ENCODE peak calls at places on chromosomes 16 and 17, in nine cellular contexts. V is ovary, E is adrenal gland, P is A549, U is breast epithelium, K is uterus, J is esophagus squamous epithelium, Q is transverse colon, I is HepG2. C is an unnamed sample. For H3K4me1, the result is how much of the 10 kb centered on the place peaks cover.

GRCh38 chr17:350706-351435 is 1.7 kb downstream of the RPH3AL start:
- DNase-seq in V (peak), E (peak), P (peak), U (peak), K (peak), J (no peak), Q (peak), I (peak), C (peak)

GRCh38 chr16:73697336-73697735 is 599.3 kb upstream of the PSMD7 start:
- DNase-seq in V (no peak), E (no peak), P (no peak), U (no peak), K (no peak), J (no peak), Q (no peak), I (no peak), C (no peak)

GRCh38 chr17:560379-560935 is 154.2 kb downstream of the VPS53 start:
- DNase-seq in V (no peak), E (no peak), P (no peak), U (no peak), K (no peak), J (no peak), Q (no peak), I (no peak), C (peak)

GRCh38 chr17:43758497-43759174 is at the start of gene SOST:
- DNase-seq in V (no peak), E (no peak), P (no peak), U (no peak), K (no peak), J (no peak), Q (no peak), I (no peak), C (no peak)

GRCh38 chr16:88698694-88699045 is 7.5 kb downstream of the RNF166 start:
- DNase-seq in V (no peak), E (no peak), P (no peak), U (no peak), K (no peak), J (no peak), Q (no peak), I (no peak), C (no peak)

GRCh38 chr17:43016216-43016615 is 6.0 kb downstream of the VAT1 start:
- DNase-seq in V (no peak), E (no peak), P (no peak), U (no peak), K (no peak), J (no peak), Q (no peak), I (no peak), C (no peak)

GRCh38 chr16:5580320-5580719 is 482.7 kb upstream of the EEF2KMT start:
- DNase-seq in V (no peak), E (no peak), P (no peak), U (no peak), K (no peak), J (no peak), Q (no peak), I (no peak), C (no peak)

GRCh38 chr17:67995568-67996191 is 589 bp downstream of the C17orf58 start:
- DNase-seq in V (peak), E (no peak), P (no peak), U (no peak), K (peak), J (no peak), Q (peak), I (no peak), C (no peak)

GRCh38 chr16:67504190-67505021 is 21.1 kb upstream of the AGRP start:
- DNase-seq in V (no peak), E (peak), P (peak), U (no peak), K (no peak), J (no peak), Q (peak), I (peak), C (no peak)

GRCh38 chr17:45222994-45223540 is 1.4 kb downstream of the FMNL1 start:
- DNase-seq in V (no peak), E (no peak), P (no peak), U (no peak), K (no peak), J (no peak), Q (no peak), I (no peak), C (no peak)

GRCh38 chr16:85613609-85614337 is 651 bp downstream of the GSE1 start:
- DNase-seq in V (peak), E (peak), P (peak), U (peak), K (peak), J (no peak), Q (peak), I (peak), C (peak)

GRCh38 chr17:38861399-38861843 is 7.9 kb upstream of the RPL23 start:
- DNase-seq in V (no peak), E (no peak), P (peak), U (no peak), K (no peak), J (no peak), Q (no peak), I (peak), C (no peak)

GRCh38 chr17:70271200-70271599 is 101.9 kb downstream of the KCNJ2 start:
- DNase-seq in V (no peak), E (no peak), P (no peak), U (no peak), K (no peak), J (no peak), Q (no peak), I (no peak), C (no peak)

GRCh38 chr16:64269756-64270155 is 852.1 kb downstream of the CDH11 start:
- DNase-seq in V (no peak), E (no peak), P (no peak), U (no peak), K (no peak), J (no peak), Q (no peak), I (no peak), C (no peak)

GRCh38 chr17:39239640-39240314 is 14.0 kb upstream of the STAC2 start:
- DNase-seq in V (no peak), E (no peak), P (peak), U (peak), K (no peak), J (no peak), Q (peak), I (peak), C (no peak)

GRCh38 chr17:17055286-17056166 is 13.3 kb downstream of the MPRIP start:
- DNase-seq in V (no peak), E (peak), P (peak), U (no peak), K (peak), J (no peak), Q (no peak), I (no peak), C (no peak)

GRCh38 chr16:12589676-12590075 is 214.0 kb downstream of the CPPED1 start:
- DNase-seq in V (no peak), E (no peak), P (no peak), U (no peak), K (no peak), J (no peak), Q (no peak), I (no peak), C (no peak)

GRCh38 chr17:28878981-28879380 is 18.6 kb downstream of the FLOT2 start:
- DNase-seq in V (no peak), E (no peak), P (peak), U (no peak), K (no peak), J (no peak), Q (no peak), I (peak), C (no peak)

GRCh38 chr16:53080345-53081031 is 25.7 kb downstream of the CHD9 start:
- DNase-seq in V (peak), E (peak), P (peak), U (peak), K (peak), J (no peak), Q (peak), I (no peak), C (peak)

GRCh38 chr17:1328437-1328836 is 49.0 kb downstream of the TRARG1 start:
- DNase-seq in V (no peak), E (no peak), P (no peak), U (no peak), K (no peak), J (no peak), Q (no peak), I (no peak), C (no peak)

GRCh38 chr16:89823087-89823823 is 5.0 kb upstream of the SPIRE2 start:
- DNase-seq in V (no peak), E (no peak), P (no peak), U (no peak), K (no peak), J (no peak), Q (no peak), I (no peak), C (no peak)

GRCh38 chr16:30382398-30383015 is at the start of gene SEPTIN1:
- DNase-seq in V (no peak), E (no peak), P (no peak), U (no peak), K (no peak), J (no peak), Q (peak), I (no peak), C (no peak)
- H3K4me1 ChIP-seq in V (under half), E (under half), P (under half), U (under half), K (under half), J (under half), Q (under half), I (under half), C (under half)

GRCh38 chr16:60564588-60564987 is 1471.7 kb downstream of the CDH8 start:
- DNase-seq in V (no peak), E (no peak), P (no peak), U (no peak), K (no peak), J (no peak), Q (no peak), I (no peak), C (no peak)
- TF ChIP-seq CTCF in V (no peak), E (no peak), P (no peak), U (no peak), K (no peak), J (no peak), Q (no peak), I (no peak), C (no peak)

GRCh38 chr16:1199342-1200013 is 25.6 kb downstream of the TPSG1 start:
- DNase-seq in V (no peak), E (no peak), P (no peak), U (no peak), K (no peak), J (no peak), Q (no peak), I (no peak), C (no peak)

GRCh38 chr16:1195393-1195666 is 29.7 kb downstream of the TPSG1 start:
- DNase-seq in V (no peak), E (no peak), P (no peak), U (no peak), K (no peak), J (no peak), Q (no peak), I (no peak), C (no peak)

GRCh38 chr16:1198194-1198593 is 26.9 kb downstream of the TPSG1 start:
- DNase-seq in V (no peak), E (no peak), P (no peak), U (no peak), K (no peak), J (no peak), Q (no peak), I (no peak), C (no peak)

GRCh38 chr16:1196494-1196893 is 28.6 kb downstream of the TPSG1 start:
- DNase-seq in V (no peak), E (no peak), P (no peak), U (no peak), K (no peak), J (no peak), Q (no peak), I (no peak), C (no peak)

GRCh38 chr16:1197237-1197866 is 27.7 kb downstream of the TPSG1 start:
- DNase-seq in V (no peak), E (no peak), P (no peak), U (no peak), K (no peak), J (no peak), Q (no peak), I (peak), C (no peak)
- TF ChIP-seq POLR2A in V (no peak), E (no peak), P (no peak), U (no peak), K (no peak), J (no peak), Q (no peak), I (no peak), C (no peak)

GRCh38 chr17:31564883-31565297 is 173.4 kb downstream of the RAB11FIP4 start:
- DNase-seq in V (no peak), E (no peak), P (no peak), U (peak), K (peak), J (no peak), Q (no peak), I (no peak), C (no peak)

GRCh38 chr17:31565652-31566051 is 174.2 kb downstream of the RAB11FIP4 start:
- DNase-seq in V (no peak), E (no peak), P (no peak), U (no peak), K (no peak), J (no peak), Q (no peak), I (no peak), C (no peak)

GRCh38 chr17:31562447-31562846 is 171.0 kb downstream of the RAB11FIP4 start:
- DNase-seq in V (no peak), E (no peak), P (no peak), U (no peak), K (no peak), J (no peak), Q (no peak), I (no peak), C (no peak)

GRCh38 chr17:31566247-31566991 is 174.9 kb downstream of the RAB11FIP4 start:
- DNase-seq in V (no peak), E (no peak), P (no peak), U (no peak), K (no peak), J (no peak), Q (no peak), I (no peak), C (no peak)

GRCh38 chr17:31564291-31564690 is 172.8 kb downstream of the RAB11FIP4 start:
- DNase-seq in V (no peak), E (no peak), P (no peak), U (no peak), K (no peak), J (no peak), Q (no peak), I (no peak), C (no peak)
- H3K4me1 ChIP-seq in V (under half), E (under half), P (under half), U (under half), K (under half), J (under half), Q (half or more), I (half or more), C (under half)

GRCh38 chr16:4316732-4317461 is 1.0 kb downstream of the GLIS2 start:
- DNase-seq in V (peak), E (peak), P (peak), U (no peak), K (peak), J (no peak), Q (peak), I (no peak), C (no peak)

GRCh38 chr16:4316103-4316731 is 350 bp downstream of the GLIS2 start:
- DNase-seq in V (no peak), E (no peak), P (no peak), U (no peak), K (peak), J (no peak), Q (no peak), I (no peak), C (no peak)

GRCh38 chr16:4313563-4314531 is 2.0 kb upstream of the GLIS2 start:
- DNase-seq in V (peak), E (peak), P (peak), U (no peak), K (no peak), J (no peak), Q (peak), I (peak), C (no peak)

GRCh38 chr16:4315185-4316102 is at the start of gene GLIS2:
- DNase-seq in V (peak), E (peak), P (peak), U (no peak), K (peak), J (no peak), Q (peak), I (no peak), C (no peak)

GRCh38 chr16:4314532-4315184 is 1.2 kb upstream of the GLIS2 start:
- DNase-seq in V (peak), E (peak), P (peak), U (no peak), K (no peak), J (no peak), Q (no peak), I (no peak), C (no peak)
- TF ChIP-seq CTCF in V (no peak), E (no peak), P (no peak), U (no peak), K (no peak), J (no peak), Q (no peak), I (no peak), C (no peak)

GRCh38 chr16:54630284-54630967 is 300.2 kb upstream of the IRX5 start:
- DNase-seq in V (no peak), E (no peak), P (no peak), U (no peak), K (no peak), J (no peak), Q (no peak), I (no peak), C (no peak)

GRCh38 chr16:54627616-54628015 is 303.0 kb upstream of the IRX5 start:
- DNase-seq in V (no peak), E (no peak), P (no peak), U (no peak), K (no peak), J (no peak), Q (no peak), I (no peak), C (no peak)

GRCh38 chr16:54632322-54632721 is 298.3 kb upstream of the IRX5 start:
- DNase-seq in V (no peak), E (no peak), P (no peak), U (no peak), K (no peak), J (no peak), Q (no peak), I (no peak), C (no peak)

GRCh38 chr16:54632821-54633220 is 297.8 kb upstream of the IRX5 start:
- DNase-seq in V (no peak), E (no peak), P (no peak), U (no peak), K (no peak), J (no peak), Q (no peak), I (no peak), C (no peak)

DNA sequence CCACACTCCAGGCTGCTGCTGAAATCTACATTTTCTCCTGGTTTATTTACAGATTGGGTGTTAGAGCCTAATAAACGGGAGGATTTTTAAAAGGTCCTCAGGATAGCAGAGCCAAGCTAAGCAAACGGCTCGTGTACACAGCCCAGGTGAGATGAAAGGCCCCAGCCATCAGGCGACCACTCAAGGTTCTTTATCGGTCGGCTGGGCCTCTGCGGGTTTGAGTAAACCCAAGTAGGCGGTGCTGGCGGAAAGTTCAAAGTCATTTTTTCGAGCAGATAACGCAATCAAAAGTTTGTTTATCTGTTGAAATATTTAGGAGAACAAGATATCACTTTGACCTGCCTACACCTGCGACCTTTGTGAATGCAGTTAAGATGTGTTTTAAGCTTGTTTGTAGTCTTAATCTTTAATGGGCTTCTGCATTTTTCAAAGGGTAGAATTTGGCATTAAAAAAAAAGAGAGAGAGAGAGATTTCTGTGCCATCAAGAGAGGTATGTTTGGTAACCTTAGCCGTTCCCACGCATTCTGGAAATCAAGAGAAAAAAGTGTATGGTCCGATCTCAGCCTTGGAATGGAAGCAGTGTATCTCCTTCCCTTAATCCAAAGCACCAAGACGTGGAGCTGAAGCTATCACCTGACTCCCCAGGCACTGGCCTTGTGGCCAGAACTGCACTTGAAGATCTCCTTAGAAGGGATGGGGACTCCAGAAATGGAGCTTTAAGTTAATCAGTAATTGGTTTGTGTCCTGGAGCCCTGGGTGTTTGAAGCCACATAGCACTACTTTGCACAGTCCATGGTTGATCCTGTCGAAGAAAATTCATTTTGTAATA is 301.7 kb upstream of the IRX5 start:
- DNase-seq in V (no peak), E (no peak), P (no peak), U (no peak), K (no peak), J (no peak), Q (no peak), I (peak), C (no peak)
- TF ChIP-seq POLR2A in V (no peak), E (no peak), P (no peak), U (no peak), K (no peak), J (no peak), Q (no peak), I (no peak), C (no peak)

GRCh38 chr17:80786470-80786869 is 205.2 kb upstream of the CHMP6 start:
- DNase-seq in V (no peak), E (no peak), P (no peak), U (no peak), K (no peak), J (no peak), Q (no peak), I (no peak), C (no peak)

GRCh38 chr17:80783461-80783860 is 208.2 kb upstream of the CHMP6 start:
- DNase-seq in V (no peak), E (no peak), P (no peak), U (no peak), K (no peak), J (no peak), Q (no peak), I (no peak), C (no peak)

GRCh38 chr17:80783971-80784370 is 207.7 kb upstream of the CHMP6 start:
- DNase-seq in V (no peak), E (no peak), P (no peak), U (no peak), K (no peak), J (no peak), Q (no peak), I (no peak), C (no peak)

GRCh38 chr17:80786887-80787286 is 204.8 kb upstream of the CHMP6 start:
- DNase-seq in V (no peak), E (no peak), P (no peak), U (no peak), K (no peak), J (no peak), Q (no peak), I (no peak), C (no peak)

GRCh38 chr17:80785477-80786178 is 206.0 kb upstream of the CHMP6 start:
- DNase-seq in V (no peak), E (no peak), P (no peak), U (no peak), K (no peak), J (no peak), Q (no peak), I (no peak), C (no peak)
- H3K4me1 ChIP-seq in V (under half), E (under half), P (under half), U (under half), K (under half), J (under half), Q (half or more), I (under half), C (under half)